ENCODE peak calls at places on chromosomes 3 and 15, in four cellular contexts. D is IMR-90, Q is GM12865, T is cardiac fibroblast. A is an unnamed sample.
A peak's percentile ranks its signal among the peaks of the same experiment; 100 is the strongest.

GRCh38 chr15:98568382-98569017 is 79.8 kb upstream of the IGF1R start:
- DNase-seq in D (no peak), Q (no peak), T (peak; percentile 10), A (peak; percentile 18)

GRCh38 chr3:158532099-158532734 is 38.8 kb upstream of the MLF1 start:
- DNase-seq in D (peak; percentile 70), Q (peak; percentile 53), T (peak; percentile 78), A (peak; percentile 73)

GRCh38 chr3:73827204-73827603 is 202.5 kb upstream of the PDZRN3 start:
- DNase-seq in D (no peak), Q (no peak), T (no peak), A (no peak)

GRCh38 chr3:167749728-167750127 is 14.2 kb downstream of the SERPINI1 start:
- DNase-seq in D (no peak), Q (no peak), T (no peak), A (no peak)

GRCh38 chr3:183172051-183172639 is 9.6 kb upstream of the LAMP3 start:
- DNase-seq in D (no peak), Q (no peak), T (no peak), A (no peak)

GRCh38 chr3:104628185-104628789 is 738.4 kb upstream of the ALCAM start:
- DNase-seq in D (peak; percentile 73), Q (peak; percentile 30), T (peak; percentile 78), A (peak; percentile 78)

GRCh38 chr3:178476886-178477285 is 59.4 kb upstream of the KCNMB2 start:
- DNase-seq in D (no peak), Q (no peak), T (no peak), A (no peak)

GRCh38 chr3:79846148-79846933 is 78.5 kb upstream of the ROBO1 start:
- DNase-seq in D (no peak), Q (peak; percentile 9), T (no peak), A (no peak)

GRCh38 chr3:49454457-49454856 is 15.6 kb upstream of the DAG1 start:
- DNase-seq in D (no peak), Q (peak; percentile 41), T (peak; percentile 38), A (no peak)

GRCh38 chr15:63476229-63476632 is 28.2 kb upstream of the USP3 start:
- DNase-seq in D (peak; percentile 100), Q (no peak), T (peak; percentile 87), A (peak; percentile 98)

GRCh38 chr3:131053021-131053420 is 26.3 kb downstream of the NEK11 start:
- DNase-seq in D (peak; percentile 1), Q (peak; percentile 6), T (peak; percentile 54), A (peak; percentile 51)

GRCh38 chr15:83206971-83207621 is 527 bp downstream of the HDGFL3 start:
- DNase-seq in D (no peak), Q (peak; percentile 53), T (peak; percentile 46), A (peak; percentile 14)

GRCh38 chr3:133905376-133905775 is 9.7 kb upstream of the RAB6B start:
- DNase-seq in D (no peak), Q (no peak), T (no peak), A (no peak)

GRCh38 chr3:42535981-42536784 is 33.7 kb downstream of the VIPR1 start:
- DNase-seq in D (no peak), Q (peak; percentile 58), T (peak; percentile 29), A (peak; percentile 7)

GRCh38 chr3:53844262-53845102 is 1.7 kb downstream of the CHDH start:
- DNase-seq in D (no peak), Q (peak; percentile 17), T (no peak), A (no peak)

GRCh38 chr15:51448592-51449494 is 107.4 kb downstream of the GLDN start:
- DNase-seq in D (peak; percentile 10), Q (no peak), T (peak; percentile 33), A (no peak)

GRCh38 chr3:71360170-71360569 is 223.4 kb downstream of the FOXP1 start:
- DNase-seq in D (no peak), Q (no peak), T (no peak), A (no peak)

GRCh38 chr15:62503451-62503850 is 338.4 kb upstream of the C2CD4B start:
- DNase-seq in D (no peak), Q (peak; percentile 15), T (peak; percentile 80), A (peak; percentile 67)

GRCh38 chr15:93245616-93246122 is 156.7 kb upstream of the RGMA start:
- DNase-seq in D (no peak), Q (no peak), T (no peak), A (no peak)

GRCh38 chr3:79729096-79729495 is 38.7 kb downstream of the ROBO1 start:
- DNase-seq in D (no peak), Q (no peak), T (peak; percentile 2), A (no peak)

GRCh38 chr15:63232943-63233342 is 43.5 kb downstream of the RAB8B start:
- DNase-seq in D (peak; percentile 19), Q (no peak), T (peak; percentile 64), A (peak; percentile 35)

GRCh38 chr15:36428102-36428845 is 151.2 kb upstream of the CDIN1 start:
- DNase-seq in D (peak; percentile 100), Q (no peak), T (peak; percentile 96), A (peak; percentile 99)

GRCh38 chr3:160447544-160447943 is 2.0 kb downstream of the TRIM59 start:
- DNase-seq in D (peak; percentile 52), Q (no peak), T (peak; percentile 28), A (peak; percentile 55)

GRCh38 chr3:33054100-33055097 is 42.5 kb downstream of the GLB1 start:
- DNase-seq in D (no peak), Q (no peak), T (peak; percentile 2), A (no peak)

GRCh38 chr3:122975924-122976293 is 51.7 kb downstream of the SEMA5B start:
- DNase-seq in D (peak; percentile 10), Q (peak; percentile 5), T (no peak), A (no peak)

GRCh38 chr15:83018477-83018876 is 7.0 kb upstream of the C15orf40 start:
- DNase-seq in D (peak; percentile 28), Q (no peak), T (no peak), A (no peak)

GRCh38 chr3:177932750-177933660 is 603.2 kb upstream of the KCNMB2 start:
- DNase-seq in D (peak; percentile 6), Q (no peak), T (peak; percentile 65), A (peak; percentile 86)

GRCh38 chr15:92142242-92143232 is 251.1 kb upstream of the ST8SIA2 start:
- DNase-seq in D (no peak), Q (no peak), T (peak; percentile 44), A (no peak)

GRCh38 chr3:104629038-104629437 is 737.7 kb upstream of the ALCAM start:
- DNase-seq in D (peak; percentile 88), Q (no peak), T (peak; percentile 55), A (peak; percentile 85)

GRCh38 chr3:120399372-120399771 is 50.2 kb upstream of the LRRC58 start:
- DNase-seq in D (no peak), Q (peak; percentile 65), T (no peak), A (no peak)

GRCh38 chr15:82999905-83000671 is 11.4 kb downstream of the C15orf40 start:
- DNase-seq in D (peak; percentile 69), Q (peak; percentile 71), T (peak; percentile 76), A (peak; percentile 82)

GRCh38 chr3:129162729-129163579 is 2.1 kb upstream of the ISY1 start:
- DNase-seq in D (no peak), Q (peak; percentile 26), T (no peak), A (no peak)

GRCh38 chr3:186172353-186172752 is 63.5 kb upstream of the ETV5 start:
- DNase-seq in D (no peak), Q (no peak), T (no peak), A (no peak)

GRCh38 chr3:121627211-121627610 is 33.5 kb downstream of the HCLS1 start:
- DNase-seq in D (no peak), Q (no peak), T (no peak), A (no peak)

GRCh38 chr3:185822221-185822956 is 2.5 kb downstream of the IGF2BP2 start:
- DNase-seq in D (peak; percentile 87), Q (no peak), T (peak; percentile 64), A (peak; percentile 75)

GRCh38 chr3:47542614-47543173 is 29.2 kb upstream of the ELP6 start:
- DNase-seq in D (peak; percentile 16), Q (no peak), T (peak; percentile 19), A (peak; percentile 51)

GRCh38 chr3:4897765-4898453 is 81.3 kb upstream of the BHLHE40 start:
- DNase-seq in D (peak; percentile 12), Q (no peak), T (peak; percentile 39), A (peak; percentile 68)

GRCh38 chr3:8741581-8742355 is 8.2 kb downstream of the CAV3 start:
- DNase-seq in D (peak; percentile 86), Q (no peak), T (peak; percentile 84), A (peak; percentile 84)

GRCh38 chr3:160226026-160226739 is 961 bp downstream of the C3orf80 start:
- DNase-seq in D (no peak), Q (peak; percentile 18), T (no peak), A (no peak)